ENCODE peak calls at places on chromosomes 1 and 21, in five cellular contexts. U is MV-4-11, F is activated T-helper 1 cell treated with Interleukin-2 at 50 U/mL for 16 hours, H is neural progenitor cell, P is nephron progenitor cell. E is an unnamed sample.

GRCh38 chr1:23537296-23537993 is 6.4 kb upstream of the E2F2 start:
- DNase-seq in U (no peak), H (no peak), P (no peak), F (no peak), E (no peak)

GRCh38 chr1:189986521-189986920 is 491.1 kb downstream of the BRINP3 start:
- DNase-seq in P (no peak), H (no peak), F (no peak), U (no peak), E (no peak)

GRCh38 chr1:19485362-19486187 is at the start of gene CAPZB:
- DNase-seq in H (peak), P (peak), F (peak), U (peak), E (peak)

GRCh38 chr1:154698320-154699096 is 90.5 kb upstream of the ADAR start:
- DNase-seq in H (peak), U (peak), P (no peak), F (no peak), E (no peak)

GRCh38 chr21:14533555-14534400 is 12.3 kb downstream of the SAMSN1 start:
- DNase-seq in F (no peak), P (no peak), U (no peak), H (no peak), E (no peak)

GRCh38 chr1:183837062-183837461 is 32.1 kb downstream of the RGL1 start:
- DNase-seq in H (peak), U (no peak), F (no peak), P (peak), E (no peak)

GRCh38 chr1:48853006-48853405 is 76.3 kb upstream of the BEND5 start:
- DNase-seq in U (peak), F (no peak), P (no peak), H (no peak), E (peak)

GRCh38 chr1:64845831-64846425 is 101.1 kb downstream of the RAVER2 start:
- DNase-seq in F (no peak), P (no peak), U (no peak), H (no peak), E (no peak)

GRCh38 chr21:45178072-45178608 is 103.8 kb downstream of the ADARB1 start:
- DNase-seq in H (no peak), F (no peak), U (no peak), P (no peak), E (no peak)

GRCh38 chr21:34129039-34129891 is 55.9 kb downstream of the MRPS6 start:
- DNase-seq in U (no peak), F (peak), P (peak), H (peak), E (peak)

GRCh38 chr1:158951956-158952355 is 20.6 kb downstream of the PYHIN1 start:
- DNase-seq in U (no peak), F (no peak), P (no peak), H (peak), E (no peak)

GRCh38 chr1:2978691-2979190 is 42.5 kb upstream of the ACTRT2 start:
- DNase-seq in U (no peak), F (no peak), P (no peak), H (no peak), E (no peak)

GRCh38 chr1:209106237-209106741 is 477.2 kb upstream of the CAMK1G start:
- DNase-seq in U (no peak), H (peak), F (no peak), P (peak), E (peak)

GRCh38 chr1:5342830-5343229 is 649.4 kb downstream of the NPHP4 start:
- DNase-seq in U (no peak), P (no peak), F (no peak), H (no peak), E (no peak)

GRCh38 chr1:9035226-9035625 is 9.0 kb upstream of the SLC2A7 start:
- DNase-seq in P (no peak), H (no peak), F (no peak), U (no peak), E (no peak)

GRCh38 chr1:98172022-98172421 is 251.2 kb upstream of the DPYD start:
- DNase-seq in U (no peak), H (no peak), F (no peak), P (no peak), E (no peak)

GRCh38 chr1:10634428-10635384 is 160.0 kb downstream of the PEX14 start:
- DNase-seq in H (no peak), F (no peak), P (no peak), U (no peak), E (no peak)

GRCh38 chr1:187245201-187245600 is 416.5 kb downstream of the PLA2G4A start:
- DNase-seq in H (no peak), U (no peak), P (no peak), F (no peak), E (no peak)

GRCh38 chr1:64959973-64960372 is 6.4 kb downstream of the JAK1 start:
- DNase-seq in P (no peak), F (no peak), U (no peak), H (no peak), E (no peak)

GRCh38 chr1:8006037-8006963 is 19.8 kb downstream of the ERRFI1 start:
- DNase-seq in H (no peak), U (no peak), F (no peak), P (no peak), E (no peak)

GRCh38 chr1:89629146-89629545 is 3.8 kb upstream of the LRRC8C start:
- DNase-seq in H (no peak), P (no peak), U (no peak), F (no peak), E (no peak)

E was measured in AG08396.